ENCODE peak calls at places on chromosome 4, in eight cellular contexts. R is CD4-positive, alpha-beta memory T cell; N is left ventricle myocardium inferior; Z is MM.1S; E is ovary; C is tibial artery; T is spleen; I is lung. S is an unnamed sample.

GRCh38 chr4:176207839-176208238 is 12.5 kb upstream of the SPATA4 start:
- DNase-seq in T (no peak), R (no peak), C (no peak), E (no peak), I (no peak), Z (no peak), N (no peak), S (no peak)

GRCh38 chr4:119135721-119136121 is at the start of gene MYOZ2:
- DNase-seq in C (no peak), N (no peak), Z (no peak), R (no peak), T (no peak), I (no peak), E (no peak), S (no peak)

GRCh38 chr4:40656221-40656863 is 26.7 kb upstream of the RBM47 start:
- DNase-seq in N (no peak), R (no peak), E (no peak), Z (peak; percentile 89), C (no peak), I (no peak), T (no peak), S (no peak)

GRCh38 chr4:118086334-118086733 is 52.0 kb downstream of the NDST3 start:
- DNase-seq in I (no peak), R (no peak), E (no peak), T (no peak), N (no peak), C (no peak), Z (no peak), S (no peak)

GRCh38 chr4:38162240-38162784 is 202.1 kb downstream of the PTTG2 start:
- DNase-seq in C (no peak), I (peak; percentile 31), R (no peak), T (no peak), E (peak; percentile 38), N (no peak), Z (no peak), S (no peak)

GRCh38 chr4:113335771-113336170 is 286.3 kb downstream of the ANK2 start:
- DNase-seq in N (no peak), E (no peak), I (no peak), R (no peak), C (no peak), Z (no peak), T (no peak), S (no peak)

GRCh38 chr4:16745009-16745408 is 153.4 kb downstream of the LDB2 start:
- DNase-seq in E (no peak), C (no peak), N (no peak), Z (no peak), I (no peak), R (no peak), T (no peak), S (no peak)

GRCh38 chr4:4395849-4396627 is 9.1 kb downstream of the NSG1 start:
- DNase-seq in T (no peak), Z (no peak), I (no peak), N (no peak), C (no peak), R (no peak), E (no peak), S (no peak)

GRCh38 chr4:65007841-65008439 is 598.7 kb upstream of the TECRL start:
- DNase-seq in C (no peak), I (no peak), Z (peak; percentile 56), E (no peak), R (no peak), N (no peak), T (no peak), S (no peak)

GRCh38 chr4:36775544-36775943 is 469.0 kb upstream of the NWD2 start:
- DNase-seq in Z (no peak), R (no peak), E (no peak), T (no peak), I (no peak), N (no peak), C (no peak), S (no peak)

GRCh38 chr4:102600689-102601088 is 99.5 kb downstream of the NFKB1 start:
- DNase-seq in Z (no peak), E (no peak), N (no peak), T (no peak), I (no peak), C (no peak), R (no peak), S (no peak)
- H3K36me3 ChIP-seq in Z (peaks cover 12% of the 10 kb centered on the region), E (no peaks in the 10 kb centered on the region), N (peaks cover 92% of the 10 kb centered on the region), T (peaks cover 100% of the 10 kb centered on the region), I (peaks cover 39% of the 10 kb centered on the region), C (peaks cover 91% of the 10 kb centered on the region), R (peaks cover 35% of the 10 kb centered on the region), S (peaks cover 30% of the 10 kb centered on the region)

DNA sequence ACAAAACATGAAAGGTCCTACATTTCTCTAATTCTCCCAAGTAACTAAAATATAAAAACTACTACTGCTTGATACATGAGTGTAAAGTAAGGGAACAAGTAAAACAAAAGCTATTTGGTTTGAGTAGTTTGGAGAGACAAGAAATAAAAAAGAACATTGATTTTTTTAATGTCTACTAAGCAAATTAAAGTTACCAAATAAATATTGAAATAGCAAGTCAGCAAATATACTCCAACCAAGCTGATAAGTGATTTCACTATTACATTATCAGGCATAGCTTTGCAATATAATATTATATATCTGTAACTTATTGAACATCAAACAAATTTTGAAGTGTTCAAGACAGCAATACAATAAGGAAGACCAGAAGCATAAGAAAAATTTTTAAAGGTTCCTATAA is 60.3 kb downstream of the LCORL start:
- DNase-seq in R (no peak), T (no peak), N (no peak), C (no peak), Z (no peak), E (no peak), I (no peak), S (no peak)
- H3K36me3 ChIP-seq in R (no peaks in the 10 kb centered on the region), T (peaks cover 51% of the 10 kb centered on the region), N (peaks cover 38% of the 10 kb centered on the region), C (peaks cover 5% of the 10 kb centered on the region), Z (no peaks in the 10 kb centered on the region), E (no peaks in the 10 kb centered on the region), I (peaks cover 2% of the 10 kb centered on the region), S (no peaks in the 10 kb centered on the region)

DNA sequence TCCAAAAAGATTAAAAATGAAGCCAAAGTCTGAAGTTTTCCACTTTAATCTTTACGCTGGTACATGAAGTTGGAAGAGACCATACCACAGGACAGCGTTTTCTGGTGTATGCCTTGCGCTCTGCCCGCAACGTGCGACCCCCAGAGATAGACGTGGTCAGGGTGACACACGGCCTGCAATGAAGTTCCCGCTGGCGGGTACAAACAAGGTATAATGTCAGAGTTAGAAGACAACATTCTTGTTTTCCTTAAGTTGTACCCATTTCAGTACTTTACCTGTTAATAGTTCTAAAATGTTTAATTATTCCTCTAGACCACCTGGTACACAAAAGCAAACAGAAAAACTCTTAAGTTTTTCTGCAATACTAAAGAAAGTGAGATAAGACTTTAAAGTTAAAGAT is 4.8 kb downstream of the HNRNPDL start:
- DNase-seq in R (no peak), Z (no peak), N (no peak), I (no peak), C (no peak), E (no peak), T (no peak), S (no peak)
- H3K36me3 ChIP-seq in R (peaks cover 45% of the 10 kb centered on the region), Z (peaks cover 36% of the 10 kb centered on the region), N (peaks cover 58% of the 10 kb centered on the region), I (peaks cover 18% of the 10 kb centered on the region), C (peaks cover 47% of the 10 kb centered on the region), E (no peaks in the 10 kb centered on the region), T (peaks cover 63% of the 10 kb centered on the region), S (peaks cover 26% of the 10 kb centered on the region)

GRCh38 chr4:20496078-20496477 is 204.2 kb upstream of the PACRGL start:
- DNase-seq in I (no peak), Z (no peak), E (no peak), R (no peak), C (no peak), T (no peak), N (no peak), S (no peak)
- H3K36me3 ChIP-seq in I (no peaks in the 10 kb centered on the region), Z (no peaks in the 10 kb centered on the region), E (no peaks in the 10 kb centered on the region), R (no peaks in the 10 kb centered on the region), C (no peaks in the 10 kb centered on the region), T (peaks cover 6% of the 10 kb centered on the region), N (no peaks in the 10 kb centered on the region), S (no peaks in the 10 kb centered on the region)

DNA sequence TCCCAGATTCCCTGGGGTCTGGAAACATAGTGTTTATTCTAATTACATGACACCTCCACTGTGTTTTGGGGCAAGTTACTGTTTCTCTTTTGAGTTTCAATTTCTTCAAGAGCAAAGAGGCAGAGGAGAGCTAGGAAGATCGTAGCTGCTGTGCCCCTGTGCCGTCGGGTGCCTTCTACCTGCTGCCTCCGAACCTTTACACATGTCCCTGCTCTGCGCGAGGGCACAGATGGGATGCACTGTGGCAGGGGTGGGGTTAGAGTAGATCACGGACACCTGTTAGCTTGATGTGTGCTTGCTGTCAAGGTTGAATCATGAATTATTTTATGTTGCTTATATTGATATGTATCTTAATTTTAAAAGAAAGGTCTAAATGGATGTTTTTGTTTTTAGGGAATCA is 71.1 kb upstream of the MSANTD1 start:
- DNase-seq in I (no peak), C (no peak), Z (no peak), T (no peak), N (no peak), E (no peak), R (no peak), S (no peak)
- H3K36me3 ChIP-seq in I (peaks cover 24% of the 10 kb centered on the region), C (peaks cover 96% of the 10 kb centered on the region), Z (no peaks in the 10 kb centered on the region), T (peaks cover 100% of the 10 kb centered on the region), N (peaks cover 86% of the 10 kb centered on the region), E (no peaks in the 10 kb centered on the region), R (peaks cover 57% of the 10 kb centered on the region), S (peaks cover 57% of the 10 kb centered on the region)

GRCh38 chr4:7009591-7009990 is 33.6 kb upstream of the TADA2B start:
- DNase-seq in R (no peak), N (no peak), Z (no peak), T (no peak), E (no peak), C (no peak), I (no peak), S (no peak)
- H3K36me3 ChIP-seq in R (peaks cover 52% of the 10 kb centered on the region), N (peaks cover 90% of the 10 kb centered on the region), Z (peaks cover 27% of the 10 kb centered on the region), T (peaks cover 100% of the 10 kb centered on the region), E (no peaks in the 10 kb centered on the region), C (peaks cover 98% of the 10 kb centered on the region), I (peaks cover 6% of the 10 kb centered on the region), S (peaks cover 45% of the 10 kb centered on the region)

GRCh38 chr4:3239342-3239741 is 9.6 kb upstream of the MSANTD1 start:
- DNase-seq in N (no peak), C (no peak), T (no peak), I (no peak), E (no peak), Z (no peak), R (no peak), S (no peak)
- H3K36me3 ChIP-seq in N (peaks cover 73% of the 10 kb centered on the region), C (peaks cover 94% of the 10 kb centered on the region), T (peaks cover 100% of the 10 kb centered on the region), I (peaks cover 5% of the 10 kb centered on the region), E (no peaks in the 10 kb centered on the region), Z (no peaks in the 10 kb centered on the region), R (peaks cover 16% of the 10 kb centered on the region), S (peaks cover 50% of the 10 kb centered on the region)

S was measured in thoracic aorta.